ENCODE peak calls at places on chromosomes 11 and 22, in eight cellular contexts. U is astrocyte of the spinal cord, R is progenitor cell of endocrine pancreas, A is HCT116, Y is cardiac fibroblast, Z is omental fat pad, W is A549, I is GM20000. F is an unnamed sample.

GRCh38 chr11:69887841-69888670 is 68.8 kb upstream of the FGF3 start:
- DNase-seq in Y (no peak), Z (no peak), A (no peak), I (no peak), U (no peak), R (no peak), W (no peak), F (no peak)

GRCh38 chr11:45333506-45333971 is 47.4 kb upstream of the SYT13 start:
- DNase-seq in Y (peak; percentile 83), I (no peak), U (peak; percentile 43), A (peak; percentile 23), W (peak; percentile 36), Z (no peak), R (no peak), F (no peak)

GRCh38 chr11:106482920-106483761 is 405.7 kb downstream of the AASDHPPT start:
- DNase-seq in Z (no peak), Y (peak; percentile 69), A (no peak), U (peak; percentile 85), W (no peak), I (no peak), R (no peak), F (no peak)

GRCh38 chr22:26432619-26433311 is 3.7 kb downstream of the ASPHD2 start:
- DNase-seq in W (no peak), I (peak; percentile 47), R (no peak), A (no peak), Y (no peak), U (no peak), Z (no peak), F (no peak)

GRCh38 chr11:64799925-64800632 is 2.9 kb downstream of the MAP4K2 start:
- DNase-seq in Y (no peak), I (no peak), Z (no peak), U (no peak), A (no peak), W (peak; percentile 39), R (no peak), F (no peak)

GRCh38 chr11:1640076-1640946 is 10.7 kb downstream of the KRTAP5-5 start:
- DNase-seq in R (peak; percentile 48), Y (peak; percentile 30), U (no peak), I (peak; percentile 66), W (peak; percentile 50), Z (no peak), A (no peak), F (no peak)

GRCh38 chr22:24201681-24202590 is 20.6 kb downstream of the SUSD2 start:
- DNase-seq in U (no peak), Z (no peak), Y (no peak), W (peak; percentile 60), I (no peak), A (peak; percentile 85), R (no peak), F (no peak)

GRCh38 chr22:33300165-33300564 is 242.0 kb upstream of the SYN3 start:
- DNase-seq in W (no peak), A (no peak), U (no peak), I (no peak), Y (no peak), R (no peak), Z (no peak), F (no peak)

GRCh38 chr11:12094872-12095800 is 15.3 kb upstream of the MICAL2 start:
- DNase-seq in Z (no peak), U (no peak), R (no peak), Y (no peak), W (no peak), I (no peak), A (no peak), F (no peak)

GRCh38 chr11:76787911-76788596 is 4.9 kb downstream of the TSKU start:
- DNase-seq in R (no peak), Y (peak; percentile 65), A (peak; percentile 61), I (no peak), W (no peak), Z (no peak), U (peak; percentile 48), F (peak; percentile 71)

GRCh38 chr11:34514597-34514996 is 1.0 kb upstream of the ELF5 start:
- DNase-seq in R (no peak), A (no peak), I (no peak), W (no peak), Y (no peak), U (no peak), Z (no peak), F (no peak)

GRCh38 chr11:34513674-34513995 is at the start of gene ELF5:
- DNase-seq in Z (no peak), W (no peak), R (peak; percentile 14), Y (no peak), I (no peak), U (no peak), A (no peak), F (no peak)

GRCh38 chr11:34510673-34511072 is 2.9 kb downstream of the ELF5 start:
- DNase-seq in A (no peak), Z (no peak), I (no peak), R (no peak), W (no peak), U (no peak), Y (no peak), F (no peak)

GRCh38 chr11:34514050-34514449 is 456 bp upstream of the ELF5 start:
- DNase-seq in I (no peak), Y (no peak), W (no peak), R (no peak), A (no peak), Z (no peak), U (no peak), F (no peak)

DNA sequence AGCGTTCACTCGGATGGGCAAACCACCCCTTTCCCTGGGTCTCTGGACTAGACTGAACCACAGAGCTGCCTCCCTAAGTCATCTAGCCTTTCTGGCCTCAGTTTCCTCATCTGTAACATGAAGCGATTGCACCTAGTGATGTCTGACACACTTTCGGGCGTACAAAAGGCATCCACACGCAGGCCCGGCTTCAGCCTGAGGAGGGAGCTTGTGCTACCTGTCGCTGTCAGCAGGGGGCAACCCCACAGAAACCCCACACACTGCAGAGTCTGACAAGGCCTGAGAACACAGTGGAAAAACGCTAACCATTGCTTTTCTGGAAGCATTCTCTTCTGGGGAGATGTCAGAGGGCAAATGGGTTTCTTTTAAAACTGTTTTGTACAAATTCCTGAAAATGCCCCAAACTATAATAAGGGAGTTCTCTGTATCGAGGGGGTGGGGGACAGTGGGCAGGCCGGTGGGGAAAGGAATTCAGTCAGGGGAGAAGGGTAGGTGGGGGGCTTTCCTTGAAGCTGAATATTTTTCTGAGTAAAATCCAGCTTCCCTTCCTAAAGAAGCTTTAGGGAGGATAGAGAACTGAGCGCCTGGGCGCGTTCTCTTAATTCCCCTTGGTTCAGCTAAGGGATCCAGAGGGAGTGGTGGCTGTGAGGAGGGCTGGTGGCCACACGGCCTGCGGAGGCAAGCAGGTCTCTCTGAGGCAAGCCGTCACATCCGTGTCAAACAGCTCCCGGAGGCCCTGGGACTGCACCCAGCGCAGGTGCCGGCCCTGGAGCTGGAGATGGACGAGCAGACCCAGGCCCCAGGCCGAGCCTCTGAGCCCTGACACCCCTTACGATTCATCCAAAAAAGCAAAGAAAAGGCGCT is 552 bp downstream of the ELF5 start:
- DNase-seq in U (peak; percentile 22), R (peak; percentile 49), Z (no peak), I (peak; percentile 80), W (peak; percentile 74), Y (peak; percentile 68), A (peak; percentile 62), F (no peak)
- TF ChIP-seq CTCF in U (peak; percentile 86), R (peak; percentile 78), Z (no peak), I (peak; percentile 78), W (peak; percentile 69), Y (peak; percentile 95), A (peak; percentile 66), F (no peak)

DNA sequence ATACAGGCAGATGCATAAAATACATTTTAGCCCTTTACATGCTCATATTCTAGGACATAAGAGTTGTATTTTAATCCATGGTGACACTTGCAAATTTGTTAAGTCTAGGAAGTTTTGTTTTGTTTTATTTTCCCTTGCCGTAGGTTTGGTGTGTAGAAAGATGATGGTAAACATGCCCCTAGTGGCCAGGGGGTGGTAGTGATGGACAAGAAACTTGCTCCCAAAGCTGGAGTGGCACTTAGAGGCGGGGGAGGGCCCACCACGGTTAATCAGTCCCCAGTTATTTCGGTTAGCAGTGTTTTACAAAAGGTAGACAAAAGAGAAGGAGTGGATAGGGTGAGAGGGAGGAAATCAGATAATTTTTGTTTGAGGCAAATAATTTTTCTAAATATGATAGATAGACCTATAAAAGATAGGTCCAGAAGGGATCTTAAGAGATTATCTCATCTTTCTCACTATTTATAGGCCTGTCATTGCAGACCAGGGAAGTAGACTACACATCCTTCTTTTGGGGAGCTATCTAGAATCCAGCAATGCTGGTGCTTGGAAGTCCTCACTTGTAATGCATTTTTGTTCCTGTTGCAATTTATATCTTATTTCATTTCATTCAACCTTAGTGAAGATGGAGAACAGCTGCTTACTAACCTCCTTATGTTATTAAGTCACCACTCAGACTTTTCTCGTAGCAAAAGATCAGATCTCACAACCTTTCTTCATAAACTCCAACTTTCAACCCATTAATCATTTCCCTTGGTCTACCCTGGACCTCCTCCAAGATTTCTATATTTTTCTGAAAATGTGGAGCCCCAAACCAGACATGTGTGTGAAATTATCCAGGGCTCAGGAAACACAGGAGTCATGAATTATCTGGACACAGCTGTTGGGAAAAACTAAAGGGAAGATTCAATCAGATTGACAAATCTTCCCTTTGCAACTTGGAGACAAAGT is 5.9 kb upstream of the BDNF start:
- DNase-seq in U (no peak), A (no peak), Y (peak; percentile 47), Z (no peak), I (peak; percentile 62), R (no peak), W (peak; percentile 53), F (no peak)
- TF ChIP-seq CTCF in U (peak; percentile 75), A (peak; percentile 41), Y (peak; percentile 74), Z (no peak), I (peak; percentile 62), R (peak; percentile 66), W (peak; percentile 41), F (peak; percentile 31)

GRCh38 chr11:86632499-86633269 is 39.7 kb downstream of the ME3 start:
- DNase-seq in Y (peak; percentile 99), I (no peak), W (peak; percentile 82), U (peak; percentile 97), A (peak; percentile 68), R (no peak), Z (no peak), F (no peak)
- TF ChIP-seq CTCF in Y (peak; percentile 19), I (no peak), W (peak; percentile 53), U (peak; percentile 37), A (peak; percentile 45), R (no peak), Z (no peak), F (peak; percentile 24)

GRCh38 chr11:86644291-86644690 is 28.1 kb downstream of the ME3 start:
- DNase-seq in Z (no peak), I (no peak), W (no peak), A (no peak), U (peak; percentile 70), Y (peak; percentile 88), R (no peak), F (no peak)

GRCh38 chr11:86637976-86638375 is 34.4 kb downstream of the ME3 start:
- DNase-seq in Z (no peak), R (no peak), Y (peak; percentile 39), W (no peak), A (no peak), U (peak; percentile 87), I (no peak), F (no peak)

GRCh38 chr11:86639172-86639571 is 33.2 kb downstream of the ME3 start:
- DNase-seq in A (no peak), R (no peak), U (no peak), Z (no peak), Y (no peak), I (no peak), W (peak; percentile 26), F (no peak)

GRCh38 chr11:86638673-86639072 is 33.7 kb downstream of the ME3 start:
- DNase-seq in W (no peak), A (no peak), Y (no peak), Z (no peak), R (no peak), I (no peak), U (no peak), F (no peak)

GRCh38 chr11:86641537-86642270 is 30.7 kb downstream of the ME3 start:
- DNase-seq in W (no peak), Z (no peak), I (no peak), A (no peak), R (no peak), U (no peak), Y (no peak), F (no peak)
- TF ChIP-seq CTCF in W (no peak), Z (no peak), I (no peak), A (no peak), R (no peak), U (no peak), Y (no peak), F (no peak)